ENCODE peak calls at places on chromosomes 13 and 19, in five cellular contexts. B, E, D, S and K are unnamed samples.
A peak's percentile ranks its signal among the peaks of the same experiment; 100 is the strongest.

GRCh38 chr19:797528-798414 is 519 bp downstream of the PTBP1 start:
- DNase-seq in D (peak; percentile 92), S (peak; percentile 60), E (peak; percentile 90), B (peak; percentile 58), K (no peak)

GRCh38 chr13:72726721-72727416 is 560 bp downstream of the MZT1 start:
- DNase-seq in D (peak; percentile 20), B (peak; percentile 4), S (peak; percentile 31), E (peak; percentile 56), K (no peak)

GRCh38 chr19:51135004-51135403 is 7.1 kb upstream of the SIGLEC7 start:
- DNase-seq in S (no peak), E (no peak), B (no peak), D (no peak), K (no peak)

GRCh38 chr19:46670874-46671273 is 9.9 kb upstream of the DACT3 start:
- DNase-seq in E (no peak), B (no peak), S (no peak), D (no peak), K (no peak)

GRCh38 chr19:38862321-38863059 is 12.7 kb upstream of the HNRNPL start:
- DNase-seq in D (peak; percentile 79), S (no peak), B (no peak), E (no peak), K (peak; percentile 99)

GRCh38 chr19:17402982-17403855 is 2.2 kb downstream of the BST2 start:
- DNase-seq in B (no peak), S (no peak), D (no peak), E (peak; percentile 75), K (no peak)

GRCh38 chr19:46442808-46443450 is 14.2 kb upstream of the PNMA8C start:
- DNase-seq in D (peak; percentile 62), S (no peak), E (no peak), B (no peak), K (peak; percentile 47)

GRCh38 chr13:113141591-113141950 is 16.9 kb upstream of the PROZ start:
- DNase-seq in D (no peak), B (no peak), S (no peak), E (no peak), K (no peak)

GRCh38 chr19:10855879-10856522 is 7.8 kb downstream of the C19orf38 start:
- DNase-seq in E (peak; percentile 11), S (no peak), D (no peak), B (no peak), K (no peak)

GRCh38 chr19:8517551-8518442 is 3.8 kb upstream of the ZNF414 start:
- DNase-seq in S (no peak), E (no peak), D (no peak), B (no peak), K (no peak)

GRCh38 chr19:39506944-39507714 is 7.8 kb upstream of the SELENOV start:
- DNase-seq in E (peak; percentile 88), S (peak; percentile 44), B (no peak), D (no peak), K (peak; percentile 35)

GRCh38 chr13:70756088-70756487 is 647.8 kb upstream of the KLHL1 start:
- DNase-seq in D (no peak), B (no peak), E (no peak), S (no peak), K (no peak)

GRCh38 chr19:34375598-34375997 is 10.6 kb downstream of the GPI start:
- DNase-seq in E (no peak), D (no peak), S (no peak), B (no peak), K (no peak)

GRCh38 chr13:80297094-80297493 is 43.8 kb downstream of the SPRY2 start:
- DNase-seq in B (no peak), S (no peak), E (no peak), D (no peak), K (no peak)

GRCh38 chr13:113534236-113534860 is 43.8 kb upstream of the DCUN1D2 start:
- DNase-seq in B (no peak), E (no peak), D (no peak), S (no peak), K (peak; percentile 30)

GRCh38 chr19:38792250-38793111 is 3.5 kb downstream of the LGALS7B start:
- DNase-seq in E (no peak), B (no peak), D (no peak), S (no peak), K (no peak)

GRCh38 chr13:110759710-110760109 is 46.2 kb downstream of the ING1 start:
- DNase-seq in D (no peak), S (no peak), E (no peak), B (no peak), K (no peak)

GRCh38 chr19:54530866-54531265 is 28.2 kb downstream of the LAIR2 start:
- DNase-seq in D (no peak), E (no peak), S (no peak), B (no peak), K (peak; percentile 30)

GRCh38 chr13:90091611-90092010 is 1255.9 kb upstream of the MIR17HG start:
- DNase-seq in E (no peak), S (no peak), D (no peak), B (no peak), K (no peak)

GRCh38 chr13:40466271-40466670 is 200.2 kb downstream of the FOXO1 start:
- DNase-seq in D (no peak), S (no peak), E (no peak), B (no peak), K (no peak)

GRCh38 chr13:21075303-21076264 is 14.2 kb upstream of the LATS2 start:
- DNase-seq in S (no peak), E (peak; percentile 34), D (peak; percentile 38), B (no peak), K (no peak)

GRCh38 chr19:55165952-55166529 is 372 bp downstream of the DNAAF3 start:
- DNase-seq in B (no peak), S (no peak), E (peak; percentile 91), D (peak; percentile 73), K (peak; percentile 66)

GRCh38 chr13:66612983-66613382 is 617.2 kb downstream of the PCDH9 start:
- DNase-seq in E (no peak), D (no peak), B (no peak), S (no peak), K (no peak)

GRCh38 chr13:30364133-30364532 is 56.8 kb upstream of the KATNAL1 start:
- DNase-seq in S (no peak), D (no peak), E (no peak), B (no peak), K (peak; percentile 22)

GRCh38 chr13:112066624-112067004 is 335 bp upstream of the SOX1 start:
- DNase-seq in B (no peak), S (peak; percentile 81), E (peak; percentile 80), D (no peak), K (no peak)

GRCh38 chr13:110262082-110262436 is 44.9 kb downstream of the COL4A1 start:
- DNase-seq in B (no peak), E (no peak), S (no peak), D (no peak), K (no peak)

GRCh38 chr19:1084024-1084868 is 10.9 kb downstream of the POLR2E start:
- DNase-seq in S (no peak), B (no peak), E (no peak), D (no peak), K (no peak)

GRCh38 chr19:46913852-46914430 is 53.1 kb downstream of the ARHGAP35 start:
- DNase-seq in D (no peak), E (no peak), B (no peak), S (no peak), K (no peak)

GRCh38 chr19:36246006-36246391 is 31.1 kb downstream of the ZNF146 start:
- DNase-seq in B (no peak), S (peak; percentile 60), E (no peak), D (no peak), K (no peak)

DNA sequence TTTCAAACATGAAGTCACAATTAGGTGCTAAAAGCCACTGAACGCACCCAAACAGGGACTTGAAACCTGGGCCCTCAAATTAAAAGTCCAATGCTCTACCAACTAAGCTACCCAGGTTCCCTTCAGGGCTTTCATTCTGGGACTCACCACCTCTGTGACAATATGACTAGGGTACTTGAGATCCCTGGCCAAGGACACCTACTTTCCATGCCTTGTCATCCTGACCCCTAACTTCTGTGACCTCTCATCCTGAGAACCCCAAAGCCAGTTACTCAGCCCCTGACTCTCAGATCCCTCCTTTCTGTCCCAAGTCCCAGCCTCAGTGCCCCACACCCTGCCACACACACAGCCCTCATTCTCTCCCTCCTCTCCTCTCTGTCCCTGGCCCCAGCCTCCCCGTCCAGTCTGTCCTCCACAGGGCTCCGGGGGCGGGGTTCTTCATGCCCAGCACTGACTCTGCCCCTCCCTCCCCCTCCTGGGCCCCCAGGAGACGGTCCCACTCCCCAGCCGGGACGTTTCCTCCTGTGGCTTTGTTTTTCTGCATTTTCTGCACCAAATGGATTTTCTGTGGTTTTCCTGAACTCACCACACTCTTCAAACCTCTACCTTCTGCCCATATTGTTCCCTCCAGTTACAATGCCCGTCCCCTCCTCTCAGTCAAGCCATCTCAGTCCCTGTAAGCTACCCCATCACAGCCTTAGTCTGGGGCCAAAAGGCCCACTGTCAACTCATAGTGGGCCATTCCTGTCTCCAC is 7.0 kb downstream of the RCN3 start:
- DNase-seq in B (no peak), S (no peak), E (no peak), D (no peak), K (no peak)
- H3K4me3 ChIP-seq in B (peak overlapping the region; percentile 74), S (peak overlapping the region; percentile 68), E (peak overlapping the region; percentile 36), D (no peak overlapping the region), K (peak overlapping the region; percentile 62)

GRCh38 chr19:49939721-49940481 is 10.6 kb upstream of the NUP62 start:
- DNase-seq in S (no peak), D (no peak), E (no peak), B (no peak), K (no peak)
- TF ChIP-seq CTCF in S (no peak), D (no peak), E (no peak), B (no peak), K (peak; percentile 2)

DNA sequence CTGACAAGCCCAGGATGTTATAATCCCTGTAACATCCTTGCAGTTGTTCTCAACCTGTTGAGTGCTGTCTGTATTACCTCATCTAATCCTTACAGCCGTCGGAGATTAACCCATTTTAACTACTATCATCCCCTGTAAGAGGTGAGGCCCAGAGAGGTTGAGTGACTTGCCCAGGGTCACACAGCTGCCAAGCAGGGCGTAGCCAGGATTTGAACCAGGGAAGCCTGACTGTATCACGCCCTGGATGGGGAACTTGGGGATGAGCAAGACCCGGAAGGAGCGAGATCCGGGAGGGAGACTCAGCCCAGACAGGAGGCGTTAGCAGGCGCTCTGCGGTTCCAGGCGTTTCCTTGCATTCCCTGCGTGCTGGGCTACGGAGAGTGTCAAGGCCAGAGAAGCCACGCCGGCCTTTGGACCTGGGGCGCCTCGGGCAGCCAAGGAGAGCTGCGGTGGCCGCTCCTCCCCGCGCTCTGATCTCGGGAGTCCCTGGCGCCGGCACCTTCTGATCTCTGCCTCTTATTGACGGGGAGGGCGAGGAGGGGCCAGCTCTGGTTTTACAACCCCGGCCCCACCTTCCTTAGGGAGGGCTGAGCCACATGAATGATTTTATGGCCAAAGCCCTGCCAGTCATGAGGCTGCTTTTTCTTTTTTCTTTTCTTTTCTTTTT is 6.2 kb downstream of the SULT2B1 start:
- DNase-seq in S (no peak), E (no peak), B (no peak), D (peak; percentile 51), K (no peak)
- H3K4me3 ChIP-seq in S (no peak overlapping the region), E (no peak overlapping the region), B (peak overlapping the region; percentile 28), D (no peak overlapping the region), K (no peak overlapping the region)

GRCh38 chr19:2811221-2811722 is 8.4 kb upstream of the ZNF554 start:
- DNase-seq in S (no peak), E (no peak), D (no peak), B (no peak), K (no peak)

GRCh38 chr19:2814426-2814825 is 5.2 kb upstream of the ZNF554 start:
- DNase-seq in E (no peak), S (no peak), D (no peak), B (no peak), K (no peak)

GRCh38 chr19:2813235-2814160 is 6.2 kb upstream of the ZNF554 start:
- DNase-seq in B (no peak), D (no peak), E (no peak), S (no peak), K (no peak)

GRCh38 chr19:2811735-2812413 is 7.8 kb upstream of the ZNF554 start:
- DNase-seq in D (no peak), E (no peak), S (no peak), B (no peak), K (no peak)

GRCh38 chr19:2812414-2813234 is 7.0 kb upstream of the ZNF554 start:
- DNase-seq in S (no peak), B (no peak), E (no peak), D (no peak), K (no peak)
- TF ChIP-seq CTCF in S (no peak), B (no peak), E (no peak), D (no peak), K (no peak)